ENCODE peak calls at places on chromosome 16, in six cellular contexts. One of them, this sample, is unnamed.

GRCh38 chr16:8628981-8629725 is 7.7 kb downstream of the METTL22 start:
- DNase-seq in cardiac muscle cell: no peak
- DNase-seq in OCI-LY7: no peak
- DNase-seq in heart right ventricle: no peak
- DNase-seq in Panc1: no peak
- DNase-seq in left lung: no peak
- DNase-seq in this sample: no peak

GRCh38 chr16:11706180-11706742 is 36.4 kb downstream of the TXNDC11 start:
- DNase-seq in cardiac muscle cell: no peak
- DNase-seq in OCI-LY7: peak
- DNase-seq in heart right ventricle: peak
- DNase-seq in Panc1: no peak
- DNase-seq in left lung: no peak
- DNase-seq in this sample: no peak

GRCh38 chr16:56912746-56913703 is 18.9 kb upstream of the HERPUD1 start:
- DNase-seq in cardiac muscle cell: peak
- DNase-seq in OCI-LY7: peak
- DNase-seq in heart right ventricle: no peak
- DNase-seq in Panc1: no peak
- DNase-seq in left lung: no peak
- DNase-seq in this sample: peak

GRCh38 chr16:57611184-57611583 is 17.2 kb upstream of the ADGRG1 start:
- DNase-seq in cardiac muscle cell: peak
- DNase-seq in OCI-LY7: no peak
- DNase-seq in heart right ventricle: no peak
- DNase-seq in Panc1: no peak
- DNase-seq in left lung: no peak
- DNase-seq in this sample: no peak

GRCh38 chr16:10093564-10093963 is 88.7 kb downstream of the GRIN2A start:
- DNase-seq in cardiac muscle cell: no peak
- DNase-seq in OCI-LY7: no peak
- DNase-seq in heart right ventricle: no peak
- DNase-seq in Panc1: no peak
- DNase-seq in left lung: no peak
- DNase-seq in this sample: no peak

GRCh38 chr16:20393801-20394637 is 10.5 kb downstream of the PDILT start:
- DNase-seq in cardiac muscle cell: peak
- DNase-seq in OCI-LY7: no peak
- DNase-seq in heart right ventricle: no peak
- DNase-seq in Panc1: no peak
- DNase-seq in left lung: no peak
- DNase-seq in this sample: no peak

GRCh38 chr16:57348361-57348760 is 10.2 kb upstream of the CCL22 start:
- DNase-seq in cardiac muscle cell: no peak
- DNase-seq in OCI-LY7: no peak
- DNase-seq in heart right ventricle: no peak
- DNase-seq in Panc1: no peak
- DNase-seq in left lung: no peak
- DNase-seq in this sample: no peak

GRCh38 chr16:75244844-75245758 is 6.3 kb downstream of the BCAR1 start:
- DNase-seq in cardiac muscle cell: peak
- DNase-seq in OCI-LY7: peak
- DNase-seq in heart right ventricle: peak
- DNase-seq in Panc1: peak
- DNase-seq in left lung: peak
- DNase-seq in this sample: peak

GRCh38 chr16:57688487-57688986 is 6.1 kb upstream of the DRC7 start:
- DNase-seq in cardiac muscle cell: no peak
- DNase-seq in OCI-LY7: no peak
- DNase-seq in heart right ventricle: no peak
- DNase-seq in Panc1: no peak
- DNase-seq in left lung: no peak
- DNase-seq in this sample: no peak

GRCh38 chr16:88413631-88414030 is 30.9 kb downstream of the ZNF469 start:
- DNase-seq in cardiac muscle cell: no peak
- DNase-seq in OCI-LY7: no peak
- DNase-seq in heart right ventricle: no peak
- DNase-seq in Panc1: no peak
- DNase-seq in left lung: no peak
- DNase-seq in this sample: no peak
- TF ChIP-seq CTCF in cardiac muscle cell: no peak
- TF ChIP-seq CTCF in OCI-LY7: no peak
- TF ChIP-seq CTCF in heart right ventricle: no peak
- TF ChIP-seq CTCF in Panc1: no peak
- TF ChIP-seq CTCF in left lung: no peak
- TF ChIP-seq CTCF in this sample: no peak

DNA sequence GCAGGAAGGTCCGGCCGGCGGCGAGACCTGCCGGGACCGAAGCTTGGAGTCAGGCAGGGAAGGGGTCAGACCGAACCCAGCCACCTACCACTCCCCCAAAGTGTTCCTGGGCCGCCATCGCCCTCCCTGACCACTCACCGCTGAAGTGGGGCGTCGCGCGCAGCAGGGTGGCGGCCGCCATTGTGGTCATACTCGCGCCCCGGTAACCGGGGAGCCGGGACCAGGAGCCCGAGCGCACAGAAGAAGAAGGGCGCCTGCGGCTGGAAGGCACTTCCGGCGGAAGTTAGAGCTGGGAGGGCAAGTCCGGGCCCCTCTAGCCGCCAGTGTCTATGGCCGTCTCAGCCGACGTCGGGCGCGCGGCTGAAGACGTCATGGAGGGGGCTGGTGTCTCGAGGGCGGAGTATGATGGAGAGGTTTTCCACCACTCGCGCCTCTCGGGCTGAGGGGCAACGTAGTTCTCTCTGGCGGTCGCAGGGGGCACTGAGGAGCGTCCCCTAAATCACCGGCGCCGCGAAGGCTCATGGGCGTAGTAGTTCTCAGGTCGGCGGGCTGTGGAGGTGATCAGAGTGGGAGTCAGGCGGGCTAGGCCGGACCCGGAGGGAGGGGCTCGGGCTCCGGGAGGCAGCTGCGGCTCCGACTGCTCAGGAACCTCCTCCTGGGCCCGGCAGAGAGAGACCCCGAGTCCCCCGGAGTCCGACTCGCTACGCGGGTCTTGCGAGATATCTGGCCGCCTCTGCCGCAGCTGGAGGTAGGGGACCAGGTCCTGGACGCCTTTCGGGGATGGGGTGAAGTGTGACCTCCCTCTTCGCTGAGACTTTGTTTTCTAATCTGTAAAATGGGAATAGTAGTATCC is at the start of gene TUFM:
- DNase-seq in cardiac muscle cell: peak
- DNase-seq in OCI-LY7: peak
- DNase-seq in heart right ventricle: peak
- DNase-seq in Panc1: peak
- DNase-seq in left lung: peak
- DNase-seq in this sample: peak
- TF ChIP-seq CTCF in cardiac muscle cell: peak
- TF ChIP-seq CTCF in OCI-LY7: peak
- TF ChIP-seq CTCF in heart right ventricle: peak
- TF ChIP-seq CTCF in Panc1: peak
- TF ChIP-seq CTCF in left lung: peak
- TF ChIP-seq CTCF in this sample: peak

GRCh38 chr16:67563708-67564468 is 1.6 kb downstream of the CTCF start:
- DNase-seq in cardiac muscle cell: peak
- DNase-seq in OCI-LY7: peak
- DNase-seq in heart right ventricle: no peak
- DNase-seq in Panc1: no peak
- DNase-seq in left lung: no peak
- DNase-seq in this sample: peak

GRCh38 chr16:67562918-67563707 is 787 bp downstream of the CTCF start:
- DNase-seq in cardiac muscle cell: peak
- DNase-seq in OCI-LY7: peak
- DNase-seq in heart right ventricle: peak
- DNase-seq in Panc1: no peak
- DNase-seq in left lung: peak
- DNase-seq in this sample: peak

GRCh38 chr16:67561824-67562525 is 351 bp upstream of the CTCF start:
- DNase-seq in cardiac muscle cell: peak
- DNase-seq in OCI-LY7: peak
- DNase-seq in heart right ventricle: peak
- DNase-seq in Panc1: peak
- DNase-seq in left lung: peak
- DNase-seq in this sample: peak

GRCh38 chr16:67561501-67561823 is 864 bp upstream of the CTCF start:
- DNase-seq in cardiac muscle cell: no peak
- DNase-seq in OCI-LY7: no peak
- DNase-seq in heart right ventricle: no peak
- DNase-seq in Panc1: no peak
- DNase-seq in left lung: no peak
- DNase-seq in this sample: no peak

DNA sequence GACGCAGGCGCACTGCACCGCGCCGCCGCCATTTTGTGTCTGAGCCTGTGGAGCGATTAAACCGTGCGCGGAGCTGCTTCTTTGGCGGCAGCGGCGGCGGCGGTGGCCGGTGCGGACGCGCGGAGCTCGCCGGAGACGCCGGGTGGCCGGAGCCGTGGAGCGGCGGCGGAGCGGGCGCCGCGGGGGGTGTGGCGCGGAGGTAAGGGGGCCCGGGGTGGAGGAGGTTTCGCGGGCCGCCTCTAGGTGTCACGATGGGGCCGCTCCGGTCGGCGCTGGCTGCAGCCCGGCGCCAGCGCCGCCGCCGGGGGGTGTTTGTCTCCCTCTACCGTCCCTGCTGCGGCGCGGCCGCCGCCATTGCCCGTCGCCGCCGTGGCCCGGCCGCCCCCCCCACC is at the start of gene CTCF:
- DNase-seq in cardiac muscle cell: peak
- DNase-seq in OCI-LY7: peak
- DNase-seq in heart right ventricle: peak
- DNase-seq in Panc1: no peak
- DNase-seq in left lung: peak
- DNase-seq in this sample: peak
- TF ChIP-seq CTCF in cardiac muscle cell: peak
- TF ChIP-seq CTCF in OCI-LY7: peak
- TF ChIP-seq CTCF in heart right ventricle: peak
- TF ChIP-seq CTCF in Panc1: peak
- TF ChIP-seq CTCF in left lung: no peak
- TF ChIP-seq CTCF in this sample: peak

DNA sequence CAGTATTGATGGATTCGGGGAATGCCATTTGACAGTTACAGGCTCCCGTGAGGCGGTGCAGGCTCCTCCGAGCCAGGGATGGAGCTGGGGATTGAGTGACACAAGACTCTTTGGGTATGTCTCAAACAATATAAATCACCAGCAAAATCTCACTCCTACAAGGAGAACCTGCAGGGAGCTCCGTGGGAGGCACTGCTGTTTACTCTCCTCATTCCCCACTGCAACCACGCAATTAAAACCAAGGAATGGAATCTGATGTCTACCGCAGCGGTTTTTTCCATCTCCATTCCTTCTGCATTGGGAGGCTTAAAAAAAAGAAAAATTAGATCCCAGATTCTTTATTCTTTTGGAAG is 157.9 kb downstream of the WWOX start:
- DNase-seq in cardiac muscle cell: no peak
- DNase-seq in OCI-LY7: no peak
- DNase-seq in heart right ventricle: no peak
- DNase-seq in Panc1: no peak
- DNase-seq in left lung: no peak
- DNase-seq in this sample: no peak
- TF ChIP-seq CTCF in cardiac muscle cell: no peak
- TF ChIP-seq CTCF in OCI-LY7: no peak
- TF ChIP-seq CTCF in heart right ventricle: no peak
- TF ChIP-seq CTCF in Panc1: no peak
- TF ChIP-seq CTCF in left lung: no peak
- TF ChIP-seq CTCF in this sample: no peak

GRCh38 chr16:30557950-30558788 is at the start of gene ZNF764:
- DNase-seq in cardiac muscle cell: peak
- DNase-seq in OCI-LY7: peak
- DNase-seq in heart right ventricle: peak
- DNase-seq in Panc1: peak
- DNase-seq in left lung: peak
- DNase-seq in this sample: peak
- TF ChIP-seq CTCF in cardiac muscle cell: no peak
- TF ChIP-seq CTCF in OCI-LY7: peak
- TF ChIP-seq CTCF in heart right ventricle: no peak
- TF ChIP-seq CTCF in Panc1: no peak
- TF ChIP-seq CTCF in left lung: no peak
- TF ChIP-seq CTCF in this sample: peak

GRCh38 chr16:22184615-22184968 is 21.5 kb upstream of the EEF2K start:
- DNase-seq in cardiac muscle cell: no peak
- DNase-seq in OCI-LY7: no peak
- DNase-seq in heart right ventricle: no peak
- DNase-seq in Panc1: no peak
- DNase-seq in left lung: no peak
- DNase-seq in this sample: no peak

GRCh38 chr16:22188267-22188594 is 17.8 kb upstream of the EEF2K start:
- DNase-seq in cardiac muscle cell: no peak
- DNase-seq in OCI-LY7: no peak
- DNase-seq in heart right ventricle: no peak
- DNase-seq in Panc1: no peak
- DNase-seq in left lung: no peak
- DNase-seq in this sample: no peak

GRCh38 chr16:22188595-22189442 is 17.3 kb upstream of the EEF2K start:
- DNase-seq in cardiac muscle cell: peak
- DNase-seq in OCI-LY7: peak
- DNase-seq in heart right ventricle: peak
- DNase-seq in Panc1: no peak
- DNase-seq in left lung: no peak
- DNase-seq in this sample: peak

GRCh38 chr16:22183901-22184614 is 21.8 kb downstream of the SDR42E2 start:
- DNase-seq in cardiac muscle cell: no peak
- DNase-seq in OCI-LY7: peak
- DNase-seq in heart right ventricle: no peak
- DNase-seq in Panc1: no peak
- DNase-seq in left lung: no peak
- DNase-seq in this sample: no peak

DNA sequence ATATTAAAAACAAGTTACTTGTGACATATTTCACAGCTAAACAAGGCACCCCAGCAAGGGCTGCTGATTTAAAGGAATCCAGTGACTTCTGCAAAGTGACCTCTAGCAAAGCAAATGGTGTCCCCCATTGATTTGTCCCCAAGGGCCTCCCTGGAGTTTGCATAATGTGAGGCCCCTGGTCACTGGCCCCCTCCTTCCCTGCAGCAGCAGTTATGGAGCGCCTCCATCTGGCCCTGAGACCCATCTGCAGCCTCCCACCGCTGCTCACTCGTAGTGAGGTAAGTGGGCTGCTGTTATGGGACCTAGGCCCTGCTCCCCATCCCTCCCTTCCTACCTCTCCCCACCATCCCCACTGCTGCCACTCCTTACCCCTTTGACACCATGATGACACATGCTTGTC is 19.6 kb upstream of the EEF2K start:
- DNase-seq in cardiac muscle cell: no peak
- DNase-seq in OCI-LY7: no peak
- DNase-seq in heart right ventricle: no peak
- DNase-seq in Panc1: no peak
- DNase-seq in left lung: no peak
- DNase-seq in this sample: no peak
- TF ChIP-seq CTCF in cardiac muscle cell: peak
- TF ChIP-seq CTCF in OCI-LY7: peak
- TF ChIP-seq CTCF in heart right ventricle: no peak
- TF ChIP-seq CTCF in Panc1: peak
- TF ChIP-seq CTCF in left lung: no peak
- TF ChIP-seq CTCF in this sample: peak

GRCh38 chr16:67279296-67280089 is at the start of gene PLEKHG4:
- DNase-seq in cardiac muscle cell: peak
- DNase-seq in OCI-LY7: peak
- DNase-seq in heart right ventricle: peak
- DNase-seq in Panc1: no peak
- DNase-seq in left lung: peak
- DNase-seq in this sample: peak
- TF ChIP-seq CTCF in cardiac muscle cell: peak
- TF ChIP-seq CTCF in OCI-LY7: peak
- TF ChIP-seq CTCF in heart right ventricle: peak
- TF ChIP-seq CTCF in Panc1: peak
- TF ChIP-seq CTCF in left lung: peak
- TF ChIP-seq CTCF in this sample: peak

This sample was measured in mammary epithelial cell.